ENCODE peak calls at places on chromosome 13, in five cellular contexts. One of them, this sample, is unnamed.

GRCh38 chr13:84358601-84359000 is 476.3 kb upstream of the SLITRK1 start:
- DNase-seq in heart right ventricle: no peak
- DNase-seq in Calu3: no peak
- DNase-seq in lower leg skin: no peak
- DNase-seq in uterus: no peak
- DNase-seq in this sample: no peak

GRCh38 chr13:38702609-38703008 is 15.7 kb downstream of the FREM2 start:
- DNase-seq in Calu3: no peak
- DNase-seq in heart right ventricle: no peak
- DNase-seq in uterus: no peak
- DNase-seq in lower leg skin: no peak
- DNase-seq in this sample: no peak

GRCh38 chr13:39603424-39603947 is 493 bp upstream of the LHFPL6 start:
- DNase-seq in uterus: peak
- DNase-seq in lower leg skin: no peak
- DNase-seq in heart right ventricle: no peak
- DNase-seq in Calu3: no peak
- DNase-seq in this sample: no peak

GRCh38 chr13:112693831-112694497 is 4.1 kb downstream of the ATP11A start:
- DNase-seq in lower leg skin: peak
- DNase-seq in uterus: no peak
- DNase-seq in Calu3: no peak
- DNase-seq in heart right ventricle: no peak
- DNase-seq in this sample: peak

GRCh38 chr13:29384466-29384865 is 211.0 kb downstream of the SLC7A1 start:
- DNase-seq in uterus: no peak
- DNase-seq in heart right ventricle: peak
- DNase-seq in lower leg skin: no peak
- DNase-seq in Calu3: no peak
- DNase-seq in this sample: no peak

GRCh38 chr13:110239280-110240120 is 67.5 kb downstream of the COL4A1 start:
- DNase-seq in uterus: no peak
- DNase-seq in lower leg skin: no peak
- DNase-seq in heart right ventricle: no peak
- DNase-seq in Calu3: no peak
- DNase-seq in this sample: no peak

GRCh38 chr13:21971662-21972635 is 301.1 kb downstream of the FGF9 start:
- DNase-seq in Calu3: no peak
- DNase-seq in heart right ventricle: no peak
- DNase-seq in uterus: no peak
- DNase-seq in lower leg skin: no peak
- DNase-seq in this sample: no peak

GRCh38 chr13:51324714-51325440 is 14.6 kb upstream of the SERPINE3 start:
- DNase-seq in heart right ventricle: no peak
- DNase-seq in lower leg skin: no peak
- DNase-seq in uterus: no peak
- DNase-seq in Calu3: no peak
- DNase-seq in this sample: no peak

GRCh38 chr13:104936304-104936703 is 1599.2 kb downstream of the EFNB2 start:
- DNase-seq in heart right ventricle: no peak
- DNase-seq in uterus: no peak
- DNase-seq in lower leg skin: no peak
- DNase-seq in Calu3: no peak
- DNase-seq in this sample: no peak

GRCh38 chr13:94711561-94712286 is 621 bp downstream of the SOX21 start:
- DNase-seq in heart right ventricle: no peak
- DNase-seq in uterus: no peak
- DNase-seq in lower leg skin: no peak
- DNase-seq in Calu3: peak
- DNase-seq in this sample: no peak

GRCh38 chr13:50277127-50277526 is 261.9 kb downstream of the KCNRG start:
- DNase-seq in Calu3: no peak
- DNase-seq in uterus: no peak
- DNase-seq in heart right ventricle: no peak
- DNase-seq in lower leg skin: no peak
- DNase-seq in this sample: no peak

GRCh38 chr13:49679244-49679643 is 12.0 kb downstream of the EBPL start:
- DNase-seq in Calu3: peak
- DNase-seq in uterus: no peak
- DNase-seq in lower leg skin: peak
- DNase-seq in heart right ventricle: no peak
- DNase-seq in this sample: no peak

GRCh38 chr13:75137911-75138571 is 343.9 kb downstream of the TBC1D4 start:
- DNase-seq in lower leg skin: no peak
- DNase-seq in Calu3: no peak
- DNase-seq in uterus: no peak
- DNase-seq in heart right ventricle: no peak
- DNase-seq in this sample: no peak

GRCh38 chr13:44174769-44175425 is 198.7 kb upstream of the SERP2 start:
- DNase-seq in heart right ventricle: no peak
- DNase-seq in uterus: no peak
- DNase-seq in lower leg skin: no peak
- DNase-seq in Calu3: no peak
- DNase-seq in this sample: no peak

GRCh38 chr13:112332727-112333126 is 43.4 kb upstream of the SPACA7 start:
- DNase-seq in uterus: no peak
- DNase-seq in lower leg skin: no peak
- DNase-seq in heart right ventricle: no peak
- DNase-seq in Calu3: no peak
- DNase-seq in this sample: no peak

GRCh38 chr13:97978661-97979450 is 25.4 kb downstream of the IPO5 start:
- DNase-seq in heart right ventricle: no peak
- DNase-seq in Calu3: no peak
- DNase-seq in lower leg skin: no peak
- DNase-seq in uterus: no peak
- DNase-seq in this sample: no peak

GRCh38 chr13:66933994-66934393 is 296.1 kb downstream of the PCDH9 start:
- DNase-seq in uterus: no peak
- DNase-seq in heart right ventricle: no peak
- DNase-seq in lower leg skin: no peak
- DNase-seq in Calu3: peak
- DNase-seq in this sample: no peak

GRCh38 chr13:31200636-31200970 is 828 bp downstream of the B3GLCT start:
- DNase-seq in heart right ventricle: peak
- DNase-seq in lower leg skin: peak
- DNase-seq in uterus: peak
- DNase-seq in Calu3: peak
- DNase-seq in this sample: peak

GRCh38 chr13:28494861-28495585 is at the start of gene FLT1:
- DNase-seq in heart right ventricle: peak
- DNase-seq in lower leg skin: peak
- DNase-seq in uterus: peak
- DNase-seq in Calu3: peak
- DNase-seq in this sample: no peak

GRCh38 chr13:33435207-33435606 is 149.7 kb upstream of the STARD13 start:
- DNase-seq in uterus: no peak
- DNase-seq in heart right ventricle: no peak
- DNase-seq in Calu3: no peak
- DNase-seq in lower leg skin: no peak
- DNase-seq in this sample: no peak

GRCh38 chr13:99028890-99029289 is 51.0 kb upstream of the DOCK9 start:
- DNase-seq in lower leg skin: no peak
- DNase-seq in Calu3: no peak
- DNase-seq in uterus: no peak
- DNase-seq in heart right ventricle: no peak
- DNase-seq in this sample: no peak
- TF ChIP-seq CTCF in lower leg skin: no peak
- TF ChIP-seq CTCF in Calu3: no peak
- TF ChIP-seq CTCF in uterus: no peak
- TF ChIP-seq CTCF in heart right ventricle: no peak
- TF ChIP-seq CTCF in this sample: no peak

DNA sequence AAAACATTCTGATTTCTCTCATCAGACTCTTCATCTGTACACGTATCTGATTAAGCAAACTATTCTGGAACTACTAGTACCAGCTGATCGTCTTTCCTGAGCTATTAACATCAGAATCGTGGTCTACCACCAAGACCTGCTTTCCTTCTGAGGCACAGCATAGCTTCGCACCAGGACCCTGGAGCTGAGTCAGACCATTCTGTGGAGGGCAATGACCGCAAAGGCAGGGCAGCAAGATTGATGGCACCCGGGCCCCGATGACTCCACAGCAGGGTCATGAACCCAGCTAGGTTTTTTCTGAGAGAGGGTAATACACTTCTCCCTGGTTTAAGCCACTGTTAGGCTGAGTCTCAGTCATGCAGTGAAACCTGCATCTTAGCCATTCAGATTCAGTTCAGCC is 158.7 kb upstream of the GPR12 start:
- DNase-seq in uterus: no peak
- DNase-seq in lower leg skin: no peak
- DNase-seq in Calu3: no peak
- DNase-seq in heart right ventricle: no peak
- DNase-seq in this sample: no peak
- TF ChIP-seq CTCF in uterus: no peak
- TF ChIP-seq CTCF in lower leg skin: no peak
- TF ChIP-seq CTCF in Calu3: no peak
- TF ChIP-seq CTCF in heart right ventricle: no peak
- TF ChIP-seq CTCF in this sample: no peak

DNA sequence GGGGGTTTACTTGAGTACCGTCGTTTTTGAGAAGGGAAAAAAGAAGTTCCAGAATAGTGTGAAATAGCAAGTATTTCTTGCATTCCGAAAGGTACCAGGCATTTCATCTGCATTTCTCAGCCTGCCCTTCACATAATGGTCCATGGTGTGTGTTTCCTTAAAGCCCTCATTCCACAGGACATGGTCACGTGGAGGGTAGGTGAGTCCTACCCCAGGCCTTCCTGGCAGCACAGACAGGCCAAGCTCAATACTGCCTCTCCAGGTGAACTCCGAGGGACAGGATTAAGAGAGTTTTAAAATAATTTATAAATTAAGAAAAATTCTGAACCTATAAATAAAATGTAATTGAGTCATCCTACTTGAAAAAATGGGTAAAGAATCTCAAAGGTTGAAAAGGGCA is 64.7 kb downstream of the TNFRSF19 start:
- DNase-seq in Calu3: no peak
- DNase-seq in lower leg skin: peak
- DNase-seq in uterus: no peak
- DNase-seq in heart right ventricle: no peak
- DNase-seq in this sample: no peak
- TF ChIP-seq CTCF in Calu3: no peak
- TF ChIP-seq CTCF in lower leg skin: no peak
- TF ChIP-seq CTCF in uterus: no peak
- TF ChIP-seq CTCF in heart right ventricle: no peak
- TF ChIP-seq CTCF in this sample: no peak

DNA sequence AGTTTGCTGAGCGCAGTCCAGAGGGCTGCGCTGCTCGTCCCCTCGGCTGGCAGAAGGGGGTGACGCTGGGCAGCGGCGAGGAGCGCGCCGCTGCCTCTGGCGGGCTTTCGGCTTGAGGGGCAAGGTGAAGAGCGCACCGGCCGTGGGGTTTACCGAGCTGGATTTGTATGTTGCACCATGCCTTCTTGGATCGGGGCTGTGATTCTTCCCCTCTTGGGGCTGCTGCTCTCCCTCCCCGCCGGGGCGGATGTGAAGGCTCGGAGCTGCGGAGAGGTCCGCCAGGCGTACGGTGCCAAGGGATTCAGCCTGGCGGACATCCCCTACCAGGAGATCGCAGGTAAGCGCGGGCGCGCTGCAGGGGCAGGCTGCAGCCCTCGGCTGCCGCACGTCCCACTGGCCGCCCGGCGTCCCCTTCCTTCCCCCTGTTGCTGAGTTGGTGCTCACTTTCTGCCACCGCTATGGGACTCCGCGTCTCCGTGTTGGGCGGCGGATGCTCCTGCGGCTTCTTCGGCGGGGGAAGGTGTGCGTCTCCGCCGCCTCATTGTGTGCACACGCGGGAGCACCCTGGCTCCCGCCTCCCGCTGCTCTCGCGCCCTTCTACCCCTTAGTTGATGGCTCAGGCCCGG is 786 bp downstream of the GPC6 start:
- DNase-seq in heart right ventricle: no peak
- DNase-seq in uterus: no peak
- DNase-seq in lower leg skin: no peak
- DNase-seq in Calu3: no peak
- DNase-seq in this sample: no peak
- TF ChIP-seq CTCF in heart right ventricle: no peak
- TF ChIP-seq CTCF in uterus: no peak
- TF ChIP-seq CTCF in lower leg skin: no peak
- TF ChIP-seq CTCF in Calu3: no peak
- TF ChIP-seq CTCF in this sample: no peak